ENCODE peak calls at places on chromosome X, in eight cellular contexts. O is heart right ventricle, I is epithelial cell of esophagus, U is endodermal cell, X is OCI-LY7, W is right lobe of liver, Q is lower lobe of right lung, D is ovary. G is an unnamed sample.
A peak's percentile ranks its signal among the peaks of the same experiment; 100 is the strongest.

GRCh38 chrX:148495156-148495555 is 5.3 kb upstream of the AFF2 start:
- DNase-seq in U (no peak), Q (no peak), W (no peak), I (no peak), D (no peak), X (no peak), O (no peak), G (no peak)

GRCh38 chrX:110409925-110410324 is 51.3 kb downstream of the RTL9 start:
- DNase-seq in I (peak; percentile 82), D (no peak), Q (no peak), X (no peak), U (no peak), O (no peak), W (no peak), G (no peak)

GRCh38 chrX:64352084-64352483 is 43.2 kb downstream of the MTMR8 start:
- DNase-seq in I (no peak), Q (no peak), D (no peak), O (no peak), W (no peak), U (no peak), X (no peak), G (no peak)

GRCh38 chrX:86171366-86171765 is 23.1 kb downstream of the DACH2 start:
- DNase-seq in Q (no peak), I (peak; percentile 71), W (no peak), U (peak; percentile 67), X (peak; percentile 11), D (no peak), O (no peak), G (peak; percentile 40)

GRCh38 chrX:135977611-135978010 is 3.8 kb upstream of the MMGT1 start:
- DNase-seq in Q (no peak), D (no peak), I (peak; percentile 57), U (no peak), X (no peak), O (no peak), W (no peak), G (no peak)

GRCh38 chrX:2846992-2847391 is 18.3 kb downstream of the GYG2 start:
- DNase-seq in X (no peak), U (peak; percentile 28), D (no peak), Q (no peak), I (peak; percentile 20), W (no peak), O (no peak), G (no peak)

GRCh38 chrX:136572030-136572429 is 40.0 kb downstream of the VGLL1 start:
- DNase-seq in I (no peak), U (no peak), D (no peak), O (no peak), Q (no peak), X (peak; percentile 4), W (no peak), G (no peak)

GRCh38 chrX:143058096-143058495 is 32.4 kb downstream of the SPANXN4 start:
- DNase-seq in O (no peak), Q (no peak), W (no peak), D (no peak), I (no peak), U (no peak), X (no peak), G (no peak)

GRCh38 chrX:12548746-12549145 is 242.5 kb upstream of the PRPS2 start:
- DNase-seq in W (no peak), I (peak; percentile 48), U (peak; percentile 81), D (no peak), X (peak; percentile 26), Q (no peak), O (no peak), G (peak; percentile 22)

GRCh38 chrX:69961365-69962072 is 88.2 kb downstream of the AWAT2 start:
- DNase-seq in Q (no peak), O (no peak), U (no peak), I (peak; percentile 0), W (no peak), D (no peak), X (no peak), G (peak; percentile 0)

GRCh38 chrX:44872319-44872816 is 620 bp upstream of the KDM6A start:
- DNase-seq in D (no peak), O (no peak), W (no peak), U (no peak), Q (no peak), X (no peak), I (peak; percentile 22), G (no peak)

GRCh38 chrX:118437283-118437682 is 58.3 kb upstream of the DOCK11 start:
- DNase-seq in W (no peak), O (no peak), U (no peak), X (no peak), I (no peak), D (no peak), Q (no peak), G (no peak)

GRCh38 chrX:150700107-150700506 is 6.9 kb downstream of the MTMR1 start:
- DNase-seq in I (no peak), X (no peak), O (no peak), Q (no peak), U (no peak), D (no peak), W (no peak), G (no peak)

DNA sequence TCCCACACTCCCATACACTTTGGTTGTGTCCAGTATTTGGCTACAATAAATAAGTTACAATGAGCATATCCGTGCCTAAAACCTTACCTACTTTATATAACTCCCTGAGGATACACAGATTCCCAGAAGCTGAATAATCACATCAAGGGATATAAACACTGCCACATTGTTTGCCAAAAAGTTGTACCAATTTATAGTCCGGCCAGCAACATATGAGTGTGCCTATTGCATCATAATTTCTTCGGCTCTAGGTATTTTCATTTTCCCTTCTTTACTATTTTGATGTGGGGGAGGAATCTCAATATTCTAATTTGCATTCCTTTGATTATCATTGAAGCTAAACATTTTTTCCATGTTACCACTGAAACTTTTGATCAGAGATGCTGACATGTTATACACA is 146.4 kb downstream of the PCDH19 start:
- DNase-seq in W (no peak), X (no peak), I (peak; percentile 0), O (no peak), U (no peak), D (no peak), Q (no peak), G (peak; percentile 1)
- TF ChIP-seq CTCF in W (no peak), X (no peak), I (no peak), O (no peak), U (no peak), D (no peak), Q (no peak), G (no peak)

DNA sequence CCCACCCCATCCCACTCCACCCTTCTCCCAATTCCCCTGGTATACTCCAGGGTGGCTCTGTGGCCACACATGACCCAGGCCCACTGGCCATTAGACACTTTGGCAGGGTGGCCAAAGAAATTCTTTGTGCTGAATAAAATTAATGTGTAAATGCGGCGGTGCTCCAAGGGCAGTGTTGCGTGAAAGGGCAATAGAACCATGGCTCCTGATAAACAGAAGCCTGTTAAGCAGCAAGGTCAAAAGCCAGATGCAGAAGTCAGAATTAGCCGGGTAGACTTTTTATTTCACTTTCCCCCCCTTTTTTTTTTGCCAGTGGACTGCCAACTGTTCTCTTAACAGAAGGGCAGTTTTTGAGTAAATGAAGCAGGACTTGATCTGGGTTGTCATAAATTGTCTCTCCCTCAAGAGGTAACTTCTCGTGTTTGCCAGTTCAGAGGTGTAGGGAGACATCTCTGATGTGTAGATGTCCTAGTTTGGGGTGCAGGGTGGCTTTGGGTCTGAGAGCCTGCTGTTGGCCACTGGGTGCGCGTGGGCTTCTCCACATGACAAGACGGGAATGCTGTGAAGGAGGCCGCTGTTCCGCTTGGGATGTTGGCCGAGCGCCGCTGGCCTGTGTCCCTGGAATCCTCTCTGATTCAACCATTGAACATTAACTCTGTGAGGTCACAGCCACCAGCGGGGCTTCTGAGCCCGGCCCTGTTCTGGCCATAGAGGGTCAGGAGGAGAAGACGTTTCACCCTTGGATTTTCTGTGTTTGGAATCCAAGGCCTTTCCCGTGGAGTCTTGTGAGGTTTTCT is 139.5 kb downstream of the TBL1X start:
- DNase-seq in O (peak; percentile 70), X (no peak), U (no peak), Q (no peak), I (no peak), W (peak; percentile 80), D (peak; percentile 75), G (no peak)
- H3K4me3 ChIP-seq in O (no peak overlapping the region), X (no peak overlapping the region), U (no peak overlapping the region), Q (no peak overlapping the region), I (no peak overlapping the region), W (no peak overlapping the region), D (no peak overlapping the region), G (no peak overlapping the region)

GRCh38 chrX:66203114-66203513 is 39.1 kb downstream of the HEPH start:
- DNase-seq in O (no peak), X (no peak), D (no peak), I (no peak), W (no peak), U (no peak), Q (no peak), G (peak; percentile 6)

GRCh38 chrX:66200050-66200664 is 36.1 kb downstream of the HEPH start:
- DNase-seq in I (peak; percentile 1), W (no peak), O (no peak), Q (no peak), X (no peak), U (no peak), D (no peak), G (peak; percentile 17)

DNA sequence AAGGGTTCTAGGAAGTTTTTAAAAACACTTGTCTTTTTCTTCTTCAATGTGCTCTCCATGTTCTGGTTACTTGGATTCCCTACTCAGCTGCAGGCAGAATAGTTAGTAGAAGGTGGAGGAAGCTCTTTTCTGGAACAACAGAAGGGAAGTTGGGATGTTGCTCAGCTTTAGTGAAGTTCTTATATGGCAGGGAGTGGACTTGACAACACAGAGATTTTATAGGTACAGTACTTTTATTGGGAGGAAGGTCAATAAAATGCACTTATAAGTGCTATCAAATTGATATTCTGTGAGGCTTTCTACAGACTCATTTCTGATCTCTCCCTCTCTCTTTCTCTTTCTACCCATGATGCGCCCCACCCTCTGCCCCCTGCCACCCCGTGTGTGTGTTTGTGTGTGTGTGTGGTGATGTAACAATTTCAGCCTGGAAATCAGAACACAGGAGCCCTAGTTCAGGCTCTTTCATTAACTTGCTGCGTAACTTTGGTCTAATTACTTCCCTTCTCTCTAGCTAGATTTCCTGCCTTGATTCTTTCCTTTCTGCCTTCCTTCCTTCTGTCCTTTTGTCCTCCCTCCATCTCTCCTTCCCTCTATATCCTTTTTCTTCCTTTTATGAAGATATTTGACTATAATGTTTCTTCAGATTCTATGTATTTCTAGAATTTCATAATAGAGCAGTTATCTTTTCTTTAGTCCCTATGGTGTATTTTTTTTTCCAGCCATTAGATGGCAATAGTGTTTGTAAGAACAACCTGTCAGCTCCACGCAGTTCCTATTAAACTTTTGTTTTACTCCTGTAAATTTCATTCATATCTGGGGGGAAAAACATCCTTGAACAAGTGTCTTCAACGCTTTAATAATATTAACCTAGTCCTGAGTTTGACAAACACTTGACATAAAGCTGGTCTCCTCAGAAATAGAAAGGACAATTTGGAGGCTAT is 37.1 kb downstream of the HEPH start:
- DNase-seq in O (no peak), W (no peak), I (peak; percentile 14), X (peak; percentile 14), D (no peak), Q (no peak), U (no peak), G (peak; percentile 9)
- TF ChIP-seq CTCF in O (peak; percentile 38), W (peak; percentile 24), I (no peak), X (peak; percentile 74), D (no peak), Q (no peak), U (peak; percentile 60), G (peak; percentile 17)

DNA sequence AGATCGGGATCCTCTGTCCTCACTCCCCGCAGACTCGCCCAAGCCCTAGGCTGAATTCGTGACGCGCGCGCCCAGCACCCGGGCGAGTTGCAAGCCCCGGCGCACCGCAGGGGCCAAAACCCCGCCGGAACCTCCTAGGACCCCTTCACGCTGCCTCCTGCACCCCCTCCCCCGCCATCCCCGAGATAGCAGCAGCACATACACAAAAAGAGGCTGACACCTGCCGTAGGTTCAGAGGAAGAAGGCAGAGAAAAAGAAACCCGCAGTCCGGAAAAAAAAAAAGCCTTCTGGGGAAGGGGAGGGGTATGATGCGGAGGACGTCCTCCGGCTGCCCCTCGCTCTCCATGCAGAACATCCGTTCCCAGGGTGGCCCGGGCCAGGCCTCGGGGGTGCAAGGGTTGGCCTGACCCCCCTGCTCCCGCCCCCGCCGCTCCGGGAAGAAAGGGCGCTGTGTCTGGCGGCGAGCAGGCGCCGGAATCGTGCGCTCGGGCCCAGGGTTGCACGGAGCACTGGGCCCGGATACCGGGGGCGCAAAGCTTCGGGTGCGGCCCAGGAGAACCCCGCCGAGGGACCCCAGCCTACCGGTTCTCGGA is 2.5 kb downstream of the NLGN4X start:
- DNase-seq in U (peak; percentile 82), X (no peak), O (no peak), W (no peak), Q (no peak), D (peak; percentile 56), I (peak; percentile 4), G (no peak)
- H3K4me3 ChIP-seq in U (peak overlapping the region; percentile 82), X (no peak overlapping the region), O (peak overlapping the region; percentile 45), W (peak overlapping the region; percentile 9), Q (peak overlapping the region; percentile 46), D (peak overlapping the region; percentile 40), I (peak overlapping the region; percentile 38), G (peak overlapping the region; percentile 20)